ENCODE peak calls at places on chromosomes 12 and 14, in eight cellular contexts. R is left cardiac atrium; U is H7; M is PC-3; K is NCI-H510A treated with DMSO at 0.1 percent for 48 hours; I is activated naive CD4-positive, alpha-beta T cell treated with Interleukin-2 at 50 U/mL for 16 hours; V is stimulated activated CD8-positive, alpha-beta memory T cell treated with anti-CD3 and anti-CD28 coated beads, Interleukin-4, amount 100 ng/mL, for 48 hours; S is AG10803. E is an unnamed sample.
A peak's percentile ranks its signal among the peaks of the same experiment; 100 is the strongest.

GRCh38 chr12:26032719-26033241 is 74.3 kb downstream of the RASSF8 start:
- DNase-seq in R (no peak), U (no peak), M (peak; percentile 49), K (peak; percentile 15), I (no peak), V (no peak), S (peak; percentile 96), E (no peak)

GRCh38 chr12:65313704-65314317 is 35.3 kb downstream of the MSRB3 start:
- DNase-seq in R (no peak), U (no peak), M (peak; percentile 79), K (peak; percentile 43), I (no peak), V (no peak), S (peak; percentile 26), E (no peak)

GRCh38 chr12:118035194-118036041 is 18.9 kb downstream of the RFC5 start:
- DNase-seq in R (no peak), U (no peak), M (peak; percentile 50), K (peak; percentile 23), I (peak; percentile 27), V (peak; percentile 62), S (peak; percentile 38), E (no peak)

GRCh38 chr12:30529489-30530269 is 166.0 kb downstream of the IPO8 start:
- DNase-seq in R (no peak), U (no peak), M (peak; percentile 2), K (no peak), I (no peak), V (no peak), S (no peak), E (no peak)

GRCh38 chr12:21989819-21990412 is 48.7 kb upstream of the ABCC9 start:
- DNase-seq in R (no peak), U (no peak), M (peak; percentile 61), K (peak; percentile 15), I (no peak), V (no peak), S (peak; percentile 50), E (no peak)

GRCh38 chr12:93894391-93895095 is 217.4 kb downstream of the CRADD start:
- DNase-seq in R (peak; percentile 86), U (no peak), M (no peak), K (no peak), I (no peak), V (no peak), S (peak; percentile 86), E (peak; percentile 94)

GRCh38 chr14:51547260-51547659 is 104.5 kb upstream of the FRMD6 start:
- DNase-seq in R (peak; percentile 28), U (no peak), M (peak; percentile 99), K (no peak), I (no peak), V (no peak), S (peak; percentile 99), E (no peak)

GRCh38 chr14:53571589-53571988 is 385.0 kb downstream of the BMP4 start:
- DNase-seq in R (no peak), U (no peak), M (no peak), K (no peak), I (no peak), V (no peak), S (no peak), E (no peak)

GRCh38 chr14:103540816-103541493 is 12.0 kb downstream of the TRMT61A start:
- DNase-seq in R (no peak), U (no peak), M (no peak), K (no peak), I (no peak), V (no peak), S (no peak), E (peak; percentile 56)

GRCh38 chr12:54379401-54380201 is 4.9 kb downstream of the ZNF385A start:
- DNase-seq in R (peak; percentile 93), U (peak; percentile 97), M (peak; percentile 94), K (peak; percentile 74), I (peak; percentile 90), V (peak; percentile 95), S (peak; percentile 79), E (peak; percentile 95)

GRCh38 chr12:89225401-89225800 is 126.9 kb downstream of the DUSP6 start:
- DNase-seq in R (peak; percentile 23), U (no peak), M (peak; percentile 86), K (peak; percentile 92), I (peak; percentile 81), V (peak; percentile 82), S (peak; percentile 57), E (no peak)

GRCh38 chr12:1319215-1319614 is 275.2 kb downstream of the FBXL14 start:
- DNase-seq in R (no peak), U (no peak), M (no peak), K (no peak), I (no peak), V (no peak), S (peak; percentile 39), E (no peak)

GRCh38 chr14:103846008-103846568 is 1.3 kb downstream of the PPP1R13B start:
- DNase-seq in R (no peak), U (peak; percentile 16), M (no peak), K (no peak), I (no peak), V (no peak), S (no peak), E (no peak)

GRCh38 chr14:24677956-24678355 is 44.0 kb upstream of the GZMB start:
- DNase-seq in R (no peak), U (no peak), M (no peak), K (no peak), I (no peak), V (no peak), S (no peak), E (no peak)

GRCh38 chr14:69612759-69613145 is 1.4 kb downstream of the SUSD6 start:
- DNase-seq in R (no peak), U (no peak), M (peak; percentile 49), K (no peak), I (no peak), V (no peak), S (peak; percentile 23), E (no peak)

GRCh38 chr12:104475269-104475668 is 18.5 kb downstream of the CHST11 start:
- DNase-seq in R (no peak), U (no peak), M (no peak), K (no peak), I (no peak), V (no peak), S (no peak), E (no peak)

GRCh38 chr12:62123721-62124203 is 136.4 kb upstream of the USP15 start:
- DNase-seq in R (no peak), U (peak; percentile 6), M (peak; percentile 57), K (peak; percentile 68), I (peak; percentile 13), V (peak; percentile 52), S (peak; percentile 53), E (no peak)

GRCh38 chr14:67410313-67410712 is 1.7 kb downstream of the PLEK2 start:
- DNase-seq in R (no peak), U (no peak), M (no peak), K (no peak), I (no peak), V (no peak), S (no peak), E (no peak)

E was measured in Right ventricle myocardium inferior.